ENCODE peak calls at places on chromosomes 12 and 14, in five cellular contexts. R, J, B, Z and X are unnamed samples.

GRCh38 chr14:104106471-104106991 is 21.0 kb downstream of the ASPG start:
- DNase-seq in Z (peak), B (no peak), R (no peak), J (no peak), X (no peak)

GRCh38 chr12:124680863-124681778 is 113.7 kb upstream of the NCOR2 start:
- DNase-seq in Z (no peak), R (peak), B (peak), J (peak), X (peak)

GRCh38 chr12:63940295-63940997 is 95.9 kb downstream of the SRGAP1 start:
- DNase-seq in Z (no peak), B (no peak), R (no peak), J (no peak), X (no peak)

GRCh38 chr14:75258079-75258802 is 20.4 kb upstream of the FOS start:
- DNase-seq in B (no peak), J (no peak), R (no peak), Z (no peak), X (no peak)

GRCh38 chr12:25162866-25163265 is 32.1 kb downstream of the DNAI7 start:
- DNase-seq in Z (no peak), J (no peak), R (no peak), B (no peak), X (no peak)

GRCh38 chr12:21509768-21510167 is 8.2 kb downstream of the GOLT1B start:
- DNase-seq in J (no peak), B (peak), Z (no peak), R (no peak), X (no peak)

GRCh38 chr14:23568600-23569310 is 1.2 kb upstream of the AP1G2 start:
- DNase-seq in B (no peak), J (peak), R (no peak), Z (no peak), X (no peak)

GRCh38 chr12:53062977-53063707 is 13.3 kb downstream of the TNS2 start:
- DNase-seq in Z (no peak), R (no peak), J (no peak), B (no peak), X (no peak)

GRCh38 chr14:91250912-91251311 is 6.4 kb upstream of the GPR68 start:
- DNase-seq in B (no peak), R (no peak), Z (no peak), J (no peak), X (no peak)

GRCh38 chr14:42222924-42223471 is 616.3 kb downstream of the LRFN5 start:
- DNase-seq in J (no peak), Z (no peak), R (no peak), B (peak), X (no peak)

GRCh38 chr14:52485350-52485960 is 66.8 kb downstream of the TXNDC16 start:
- DNase-seq in B (no peak), R (no peak), Z (no peak), J (no peak), X (no peak)

GRCh38 chr14:31692376-31692781 is 131.2 kb downstream of the NUBPL start:
- DNase-seq in Z (no peak), B (no peak), J (no peak), R (no peak), X (no peak)

GRCh38 chr14:52013984-52014600 is 24.7 kb downstream of the RTRAF start:
- DNase-seq in J (no peak), R (no peak), B (no peak), Z (peak), X (peak)

GRCh38 chr12:10562306-10562933 is 51.0 kb downstream of the MAGOHB start:
- DNase-seq in R (peak), J (peak), Z (no peak), B (no peak), X (peak)

GRCh38 chr14:55638665-55639064 is 58.7 kb downstream of the KTN1 start:
- DNase-seq in R (no peak), B (no peak), J (no peak), Z (no peak), X (no peak)

GRCh38 chr14:69643430-69644200 is 32.2 kb downstream of the SUSD6 start:
- DNase-seq in B (no peak), J (peak), Z (no peak), R (peak), X (no peak)

GRCh38 chr12:98456583-98457573 is 58.5 kb upstream of the TMPO start:
- DNase-seq in R (no peak), B (no peak), J (no peak), Z (peak), X (peak)

GRCh38 chr12:57549909-57550627 is at the start of gene KIF5A:
- DNase-seq in R (no peak), B (no peak), Z (peak), J (no peak), X (peak)

GRCh38 chr14:32190713-32191112 is 11.1 kb upstream of the RNU6-7 start:
- DNase-seq in B (no peak), J (no peak), Z (no peak), R (no peak), X (no peak)

GRCh38 chr12:105992849-105993740 is 145.7 kb downstream of the NUAK1 start:
- DNase-seq in J (no peak), B (no peak), R (no peak), Z (no peak), X (no peak)

GRCh38 chr14:94738786-94739185 is 31.1 kb downstream of the GSC start:
- DNase-seq in B (no peak), Z (no peak), J (no peak), R (no peak), X (no peak)

GRCh38 chr14:96583605-96584041 is 81.4 kb downstream of the PAPOLA start:
- DNase-seq in J (no peak), B (no peak), R (no peak), Z (no peak), X (no peak)
- TF ChIP-seq SIN3A in J (no peak), B (no peak), R (no peak), Z (no peak), X (no peak)

GRCh38 chr12:133192847-133193246 is 11.6 kb downstream of the ZNF268 start:
- DNase-seq in Z (no peak), B (no peak), R (no peak), J (no peak), X (no peak)

GRCh38 chr12:133190176-133190575 is 8.9 kb downstream of the ZNF268 start:
- DNase-seq in J (no peak), Z (no peak), R (no peak), B (no peak), X (no peak)
- H3K4me3 ChIP-seq in J (no peak), Z (no peak), R (no peak), B (no peak), X (no peak)

GRCh38 chr12:43882578-43883178 is 46.8 kb downstream of the TMEM117 start:
- DNase-seq in R (peak), B (peak), Z (no peak), J (peak), X (peak)
- TF ChIP-seq SP1 in R (no peak), B (no peak), Z (no peak), J (no peak), X (no peak)

DNA sequence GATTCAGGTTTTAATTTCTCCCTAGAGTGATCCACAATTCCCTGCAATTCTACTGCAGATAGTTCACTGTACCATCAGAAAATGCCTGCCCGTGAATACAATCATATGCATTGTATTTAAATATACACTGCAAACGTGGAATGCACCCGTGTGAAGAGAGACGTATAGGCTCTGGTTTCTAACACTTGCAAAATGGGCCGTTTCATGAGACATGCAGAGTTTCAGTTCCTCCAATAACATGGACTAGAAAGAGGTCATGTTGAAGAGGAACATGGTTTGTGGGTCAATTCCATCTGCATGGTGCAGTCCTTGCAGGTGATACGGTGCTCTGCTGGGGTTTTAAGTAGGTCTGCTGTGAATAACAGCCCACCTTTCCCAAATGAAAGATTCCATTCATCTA is 373.3 kb downstream of the TMEM132D start:
- DNase-seq in R (no peak), B (peak), Z (no peak), J (no peak), X (no peak)
- TF ChIP-seq SIN3A in R (no peak), B (no peak), Z (no peak), J (no peak), X (no peak)

GRCh38 chr12:54285150-54286041 is 4.9 kb downstream of the HNRNPA1 start:
- DNase-seq in J (no peak), B (no peak), R (no peak), Z (no peak), X (no peak)
- H3K4me3 ChIP-seq in J (no peak), B (peak), R (no peak), Z (no peak), X (peak)

GRCh38 chr12:111067498-111067897 is 147.1 kb upstream of the MYL2 start:
- DNase-seq in Z (no peak), J (no peak), R (no peak), B (no peak), X (no peak)

GRCh38 chr12:111064154-111064553 is 143.8 kb upstream of the MYL2 start:
- DNase-seq in R (no peak), Z (no peak), B (no peak), J (no peak), X (no peak)

GRCh38 chr12:111066744-111067437 is 146.5 kb upstream of the MYL2 start:
- DNase-seq in B (no peak), Z (no peak), R (peak), J (no peak), X (peak)

GRCh38 chr12:111064982-111065381 is 144.6 kb upstream of the MYL2 start:
- DNase-seq in R (no peak), Z (no peak), J (no peak), B (no peak), X (no peak)

DNA sequence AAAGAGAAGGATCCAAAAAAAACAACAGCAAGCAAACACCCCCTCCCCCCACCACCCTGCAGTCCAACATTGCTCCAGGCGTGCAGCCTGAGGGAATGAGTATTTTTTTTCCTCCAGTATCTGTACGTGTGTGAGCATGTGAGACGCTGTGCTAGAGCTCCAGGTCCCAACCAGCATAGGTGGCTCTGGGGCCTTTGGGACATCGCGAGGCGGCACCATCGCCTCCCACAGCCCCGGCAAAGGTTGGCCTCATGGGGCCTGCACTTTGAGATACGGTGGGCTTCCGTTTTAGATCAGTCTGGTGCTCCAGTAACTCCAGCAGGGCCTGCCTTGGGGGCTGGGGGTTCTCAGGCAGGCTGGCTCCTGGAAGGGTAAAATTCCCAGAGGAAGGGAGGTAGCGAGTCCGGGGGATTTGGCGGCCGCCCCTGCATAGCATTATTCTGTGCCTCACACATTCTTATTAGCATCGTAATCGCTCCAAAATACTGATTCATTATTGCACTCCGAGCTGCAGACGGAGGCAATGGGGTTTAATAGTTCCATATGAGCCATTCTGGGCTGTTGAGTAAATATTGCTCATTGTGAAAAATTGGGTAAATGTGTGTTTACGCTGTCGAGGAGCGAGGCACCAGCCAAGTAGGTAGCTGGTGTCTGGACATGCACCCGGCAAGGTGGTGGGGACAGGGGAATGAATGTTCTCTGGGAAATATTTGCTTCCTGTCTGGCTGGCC is 143.1 kb upstream of the MYL2 start:
- DNase-seq in R (no peak), B (no peak), J (no peak), Z (no peak), X (no peak)
- TF ChIP-seq SP1 in R (no peak), B (no peak), J (no peak), Z (no peak), X (no peak)

GRCh38 chr12:116469344-116469743 is 89.8 kb upstream of the MAP1LC3B2 start:
- DNase-seq in R (no peak), B (no peak), J (no peak), Z (no peak), X (no peak)
- TF ChIP-seq SIN3A in R (no peak), B (no peak), J (no peak), Z (no peak), X (no peak)